ENCODE peak calls at places on chromosomes 4 and X, in five cellular contexts. One of them, this sample, is unnamed.

GRCh38 chrX:46208225-46208854 is 336.9 kb downstream of the ZNF674 start:
- DNase-seq in kidney: no peak
- DNase-seq in PC-3: peak
- DNase-seq in A549: no peak
- DNase-seq in cardiac muscle cell: no peak
- DNase-seq in this sample: no peak

GRCh38 chr4:48127231-48127881 is 6.7 kb downstream of the TXK start:
- DNase-seq in kidney: no peak
- DNase-seq in PC-3: peak
- DNase-seq in A549: no peak
- DNase-seq in cardiac muscle cell: peak
- DNase-seq in this sample: no peak

GRCh38 chr4:38310446-38311043 is 350.3 kb downstream of the PTTG2 start:
- DNase-seq in kidney: no peak
- DNase-seq in PC-3: no peak
- DNase-seq in A549: no peak
- DNase-seq in cardiac muscle cell: no peak
- DNase-seq in this sample: no peak

GRCh38 chrX:40176979-40177430 is 79.2 kb upstream of the BCOR start:
- DNase-seq in kidney: peak
- DNase-seq in PC-3: no peak
- DNase-seq in A549: no peak
- DNase-seq in cardiac muscle cell: peak
- DNase-seq in this sample: no peak

GRCh38 chrX:123648028-123648810 is 84.6 kb downstream of the THOC2 start:
- DNase-seq in kidney: peak
- DNase-seq in PC-3: peak
- DNase-seq in A549: peak
- DNase-seq in cardiac muscle cell: peak
- DNase-seq in this sample: no peak

GRCh38 chr4:178137732-178138471 is 695.7 kb upstream of the AGA start:
- DNase-seq in kidney: no peak
- DNase-seq in PC-3: no peak
- DNase-seq in A549: no peak
- DNase-seq in cardiac muscle cell: no peak
- DNase-seq in this sample: no peak

GRCh38 chrX:26100421-26100920 is 37.7 kb upstream of the MAGEB18 start:
- DNase-seq in kidney: no peak
- DNase-seq in PC-3: no peak
- DNase-seq in A549: no peak
- DNase-seq in cardiac muscle cell: no peak
- DNase-seq in this sample: no peak

GRCh38 chrX:47218920-47219815 is 687 bp downstream of the CDK16 start:
- DNase-seq in kidney: peak
- DNase-seq in PC-3: no peak
- DNase-seq in A549: peak
- DNase-seq in cardiac muscle cell: peak
- DNase-seq in this sample: no peak

GRCh38 chrX:39162322-39162721 is 361.1 kb downstream of the MID1IP1 start:
- DNase-seq in kidney: peak
- DNase-seq in PC-3: no peak
- DNase-seq in A549: no peak
- DNase-seq in cardiac muscle cell: no peak
- DNase-seq in this sample: no peak

GRCh38 chr4:82043081-82043808 is 330.5 kb downstream of the HNRNPD start:
- DNase-seq in kidney: no peak
- DNase-seq in PC-3: no peak
- DNase-seq in A549: no peak
- DNase-seq in cardiac muscle cell: peak
- DNase-seq in this sample: no peak

GRCh38 chr4:152848508-152848907 is 68.8 kb downstream of the ARFIP1 start:
- DNase-seq in kidney: no peak
- DNase-seq in PC-3: no peak
- DNase-seq in A549: no peak
- DNase-seq in cardiac muscle cell: no peak
- DNase-seq in this sample: no peak

GRCh38 chr4:152849350-152849749 is 69.6 kb downstream of the ARFIP1 start:
- DNase-seq in kidney: no peak
- DNase-seq in PC-3: no peak
- DNase-seq in A549: no peak
- DNase-seq in cardiac muscle cell: no peak
- DNase-seq in this sample: no peak

GRCh38 chr4:152853293-152853692 is 73.5 kb downstream of the ARFIP1 start:
- DNase-seq in kidney: no peak
- DNase-seq in PC-3: no peak
- DNase-seq in A549: no peak
- DNase-seq in cardiac muscle cell: no peak
- DNase-seq in this sample: no peak

GRCh38 chr4:152851226-152851625 is 71.5 kb downstream of the ARFIP1 start:
- DNase-seq in kidney: no peak
- DNase-seq in PC-3: no peak
- DNase-seq in A549: no peak
- DNase-seq in cardiac muscle cell: no peak
- DNase-seq in this sample: no peak

DNA sequence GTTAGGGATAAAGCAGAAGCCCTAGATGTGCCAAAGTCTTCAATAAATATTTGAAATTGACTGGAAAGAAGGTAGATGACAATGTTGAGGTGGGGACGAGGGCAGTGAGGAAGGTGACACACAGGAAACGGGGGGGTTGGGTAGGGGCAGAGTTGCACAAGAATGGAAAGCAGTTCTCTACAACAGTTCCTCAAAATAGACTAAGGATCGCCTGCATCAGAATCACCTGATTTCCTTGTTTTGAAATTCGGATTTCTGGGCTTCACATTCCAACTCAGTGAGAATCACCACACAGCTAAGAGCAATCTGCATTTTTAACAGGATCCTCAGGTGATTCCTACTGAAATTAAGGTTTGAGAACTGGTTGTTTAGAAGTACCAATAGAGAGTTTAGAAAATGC is 70.6 kb downstream of the ARFIP1 start:
- DNase-seq in kidney: peak
- DNase-seq in PC-3: peak
- DNase-seq in A549: no peak
- DNase-seq in cardiac muscle cell: peak
- DNase-seq in this sample: no peak
- H3K27ac ChIP-seq in kidney: no peak
- H3K27ac ChIP-seq in PC-3: no peak
- H3K27ac ChIP-seq in A549: no peak
- H3K27ac ChIP-seq in cardiac muscle cell: peak
- H3K27ac ChIP-seq in this sample: no peak

GRCh38 chrX:69614896-69615295 is 1.0 kb upstream of the EDA start:
- DNase-seq in kidney: no peak
- DNase-seq in PC-3: no peak
- DNase-seq in A549: no peak
- DNase-seq in cardiac muscle cell: no peak
- DNase-seq in this sample: no peak
- H3K4me3 ChIP-seq in kidney: no peak
- H3K4me3 ChIP-seq in PC-3: no peak
- H3K4me3 ChIP-seq in A549: no peak
- H3K4me3 ChIP-seq in cardiac muscle cell: no peak
- H3K4me3 ChIP-seq in this sample: peak

GRCh38 chr4:6676722-6677558 is 16.7 kb upstream of the S100P start:
- DNase-seq in kidney: no peak
- DNase-seq in PC-3: no peak
- DNase-seq in A549: no peak
- DNase-seq in cardiac muscle cell: peak
- DNase-seq in this sample: no peak
- H3K27ac ChIP-seq in kidney: no peak
- H3K27ac ChIP-seq in PC-3: no peak
- H3K27ac ChIP-seq in A549: no peak
- H3K27ac ChIP-seq in cardiac muscle cell: peak
- H3K27ac ChIP-seq in this sample: no peak

GRCh38 chr4:153205757-153206156 is 1.5 kb downstream of the TRIM2 start:
- DNase-seq in kidney: peak
- DNase-seq in PC-3: peak
- DNase-seq in A549: no peak
- DNase-seq in cardiac muscle cell: no peak
- DNase-seq in this sample: no peak
- H3K4me3 ChIP-seq in kidney: peak
- H3K4me3 ChIP-seq in PC-3: peak
- H3K4me3 ChIP-seq in A549: no peak
- H3K4me3 ChIP-seq in cardiac muscle cell: no peak
- H3K4me3 ChIP-seq in this sample: peak